ENCODE peak calls at places on chromosome 21, in six cellular contexts. V, J, Z, U, A and L are unnamed samples.

GRCh38 chr21:35366348-35367085 is 317.4 kb upstream of the RUNX1 start:
- DNase-seq in Z (no peak), U (no peak), V (no peak), J (peak), A (no peak), L (no peak)

GRCh38 chr21:44512496-44513388 is 27.3 kb downstream of the KRTAP10-1 start:
- DNase-seq in U (no peak), J (no peak), V (no peak), Z (no peak), A (no peak), L (no peak)

GRCh38 chr21:39519835-39520234 is 68.1 kb downstream of the SH3BGR start:
- DNase-seq in Z (no peak), J (no peak), V (no peak), U (no peak), A (no peak), L (no peak)

GRCh38 chr21:45817345-45817744 is 164.2 kb upstream of the COL6A1 start:
- DNase-seq in A (no peak), U (no peak), Z (no peak), V (no peak), J (no peak), L (no peak)

GRCh38 chr21:32994305-32994704 is 31.4 kb upstream of the OLIG2 start:
- DNase-seq in J (peak), A (peak), U (peak), V (no peak), Z (no peak), L (peak)

GRCh38 chr21:44425895-44426662 is 29.2 kb upstream of the LRRC3 start:
- DNase-seq in J (no peak), Z (no peak), A (no peak), U (no peak), V (no peak), L (no peak)

GRCh38 chr21:45818904-45819285 is 162.7 kb upstream of the COL6A1 start:
- DNase-seq in J (peak), Z (peak), U (no peak), A (no peak), V (peak), L (peak)

GRCh38 chr21:46477765-46478164 is 19.1 kb downstream of the DIP2A start:
- DNase-seq in A (no peak), U (no peak), Z (no peak), J (no peak), V (no peak), L (no peak)

GRCh38 chr21:42527127-42527488 is 13.5 kb downstream of the SLC37A1 start:
- DNase-seq in U (no peak), V (no peak), A (no peak), Z (no peak), J (no peak), L (no peak)

GRCh38 chr21:43345046-43345745 is 81.7 kb downstream of the SIK1 start:
- DNase-seq in A (no peak), J (no peak), V (no peak), Z (no peak), U (no peak), L (no peak)

GRCh38 chr21:15653710-15654109 is 76.1 kb upstream of the USP25 start:
- DNase-seq in U (no peak), J (no peak), Z (no peak), V (no peak), A (no peak), L (no peak)

GRCh38 chr21:39121600-39122355 is 61.5 kb downstream of the PSMG1 start:
- DNase-seq in J (no peak), Z (no peak), V (no peak), U (no peak), A (no peak), L (peak)

GRCh38 chr21:44758141-44758561 is 43.5 kb downstream of the UBE2G2 start:
- DNase-seq in J (no peak), V (no peak), A (no peak), Z (no peak), U (no peak), L (no peak)

GRCh38 chr21:36513430-36513829 is 33.5 kb upstream of the CLDN14 start:
- DNase-seq in J (no peak), A (no peak), Z (no peak), V (no peak), U (no peak), L (no peak)

GRCh38 chr21:42924433-42924751 is 1.0 kb downstream of the ERVH48-1 start:
- DNase-seq in V (no peak), A (no peak), J (no peak), Z (no peak), U (no peak), L (no peak)

GRCh38 chr21:46130721-46131720 is 24.4 kb downstream of the FTCD start:
- DNase-seq in U (no peak), A (no peak), V (no peak), J (no peak), Z (no peak), L (no peak)

GRCh38 chr21:24590261-24590660 is 1017.0 kb downstream of the MRPL39 start:
- DNase-seq in U (no peak), Z (no peak), J (no peak), A (no peak), V (no peak), L (no peak)

GRCh38 chr21:37257526-37257966 is 9.6 kb downstream of the VPS26C start:
- DNase-seq in J (no peak), V (peak), A (peak), U (no peak), Z (no peak), L (no peak)

GRCh38 chr21:27564684-27565280 is 597.9 kb upstream of the ADAMTS5 start:
- DNase-seq in V (no peak), J (no peak), A (peak), Z (no peak), U (peak), L (no peak)

GRCh38 chr21:14773777-14774345 is 227.7 kb upstream of the SAMSN1 start:
- DNase-seq in J (no peak), A (peak), V (peak), U (peak), Z (no peak), L (no peak)

GRCh38 chr21:39908265-39908923 is 41.2 kb downstream of the PCP4 start:
- DNase-seq in U (peak), J (no peak), Z (no peak), A (no peak), V (no peak), L (no peak)

GRCh38 chr21:36005879-36006400 is 54.4 kb downstream of the SETD4 start:
- DNase-seq in Z (no peak), A (no peak), U (no peak), V (no peak), J (no peak), L (no peak)

GRCh38 chr21:30216041-30216723 is at the start of gene CLDN8:
- DNase-seq in Z (no peak), V (no peak), J (no peak), U (no peak), A (peak), L (no peak)

GRCh38 chr21:42631142-42631541 is 22.3 kb upstream of the PDE9A start:
- DNase-seq in A (no peak), Z (no peak), J (no peak), U (no peak), V (no peak), L (no peak)

GRCh38 chr21:34020934-34021553 is 52.3 kb upstream of the MRPS6 start:
- DNase-seq in V (no peak), Z (no peak), A (no peak), U (no peak), J (no peak), L (no peak)

GRCh38 chr21:45615145-45615711 is 28.3 kb upstream of the PCBP3 start:
- DNase-seq in V (peak), Z (peak), J (no peak), U (no peak), A (peak), L (no peak)

GRCh38 chr21:18369115-18369514 is 34.5 kb downstream of the TMPRSS15 start:
- DNase-seq in Z (no peak), A (peak), J (no peak), V (no peak), U (peak), L (peak)

GRCh38 chr21:43699933-43700599 is 18.9 kb upstream of the PDXK start:
- DNase-seq in Z (no peak), J (no peak), U (no peak), V (no peak), A (no peak), L (no peak)

GRCh38 chr21:39972976-39973375 is 105.7 kb downstream of the PCP4 start:
- DNase-seq in A (no peak), V (no peak), J (no peak), Z (no peak), U (no peak), L (no peak)

GRCh38 chr21:45155910-45156309 is 81.5 kb downstream of the ADARB1 start:
- DNase-seq in J (no peak), V (no peak), A (no peak), Z (no peak), U (no peak), L (no peak)

GRCh38 chr21:46351476-46352155 is 27.7 kb downstream of the PCNT start:
- DNase-seq in Z (no peak), J (no peak), U (no peak), V (no peak), A (peak), L (no peak)

GRCh38 chr21:29822064-29822463 is 117.7 kb downstream of the GRIK1 start:
- DNase-seq in U (no peak), A (no peak), V (no peak), Z (no peak), J (no peak), L (no peak)

GRCh38 chr21:39016740-39017315 is 166.4 kb downstream of the PSMG1 start:
- DNase-seq in A (no peak), Z (no peak), J (no peak), U (no peak), V (no peak), L (no peak)